ENCODE peak calls at places on chromosomes 4 and X, in nine cellular contexts. F is sigmoid colon, K is T-helper 1 cell, M is fibroblast of the aortic adventitia, J is AG20443, Z is stomach, B is left cardiac atrium, T is NCI-H510A treated with DMSO at 0.1 percent for 48 hours, D is MCF 10A. W is an unnamed sample.
A peak's percentile ranks its signal among the peaks of the same experiment; 100 is the strongest.

GRCh38 chr4:122827258-122827887 is 742 bp downstream of the FGF2 start:
- DNase-seq in B (peak; percentile 63), D (peak; percentile 47), F (peak; percentile 73), M (peak; percentile 50), Z (peak; percentile 26), K (no peak), T (peak; percentile 32), J (peak; percentile 69), W (peak; percentile 5)

GRCh38 chrX:39445336-39445735 is 644.1 kb downstream of the MID1IP1 start:
- DNase-seq in D (peak; percentile 16), T (no peak), K (no peak), M (no peak), F (no peak), B (no peak), J (no peak), Z (peak; percentile 40), W (no peak)

GRCh38 chrX:1144293-1144692 is 68.2 kb downstream of the CRLF2 start:
- DNase-seq in M (no peak), D (no peak), K (no peak), Z (no peak), B (no peak), J (no peak), F (no peak), T (no peak), W (no peak)

GRCh38 chrX:115373308-115373707 is 83.8 kb downstream of the LUZP4 start:
- DNase-seq in F (no peak), K (no peak), T (no peak), B (no peak), Z (no peak), J (no peak), M (no peak), D (no peak), W (no peak)

GRCh38 chr4:185645403-185645802 is 110.1 kb upstream of the PDLIM3 start:
- DNase-seq in T (no peak), Z (no peak), D (no peak), J (no peak), F (no peak), B (no peak), M (no peak), K (no peak), W (no peak)

GRCh38 chr4:20318899-20319291 is 67.2 kb downstream of the SLIT2 start:
- DNase-seq in T (no peak), D (peak; percentile 4), Z (no peak), J (no peak), F (no peak), M (no peak), B (no peak), K (no peak), W (no peak)

GRCh38 chr4:182531555-182532162 is 288.5 kb downstream of the TENM3 start:
- DNase-seq in B (no peak), D (no peak), T (no peak), M (no peak), K (no peak), Z (no peak), J (peak; percentile 25), F (no peak), W (no peak)

GRCh38 chrX:118807151-118808017 is 16.2 kb upstream of the ZCCHC12 start:
- DNase-seq in K (no peak), Z (peak; percentile 35), B (no peak), T (peak; percentile 45), J (peak; percentile 47), F (no peak), M (peak; percentile 61), D (peak; percentile 63), W (peak; percentile 13)

GRCh38 chr4:179225594-179225993 is 1783.4 kb upstream of the AGA start:
- DNase-seq in T (no peak), F (no peak), K (no peak), J (no peak), M (no peak), B (no peak), Z (no peak), D (peak; percentile 46), W (no peak)

GRCh38 chrX:71454222-71454621 is 78.7 kb upstream of the OGT start:
- DNase-seq in Z (no peak), M (peak; percentile 4), F (no peak), J (no peak), K (no peak), B (no peak), T (no peak), D (no peak), W (no peak)

GRCh38 chrX:130084651-130085237 is 25.6 kb downstream of the ELF4 start:
- DNase-seq in M (no peak), K (no peak), D (no peak), F (no peak), B (no peak), Z (no peak), T (no peak), J (no peak), W (no peak)

GRCh38 chrX:143648705-143649104 is 12.8 kb upstream of the SLITRK4 start:
- DNase-seq in K (no peak), T (no peak), J (no peak), Z (no peak), F (no peak), D (peak; percentile 69), B (no peak), M (no peak), W (no peak)

GRCh38 chr4:89745708-89746107 is 91.3 kb downstream of the SNCA start:
- DNase-seq in J (no peak), F (no peak), T (no peak), D (no peak), Z (no peak), K (no peak), M (no peak), B (no peak), W (no peak)

GRCh38 chr4:125265846-125266245 is 48.9 kb upstream of the FAT4 start:
- DNase-seq in M (no peak), J (no peak), T (no peak), Z (no peak), F (no peak), D (no peak), K (no peak), B (no peak), W (no peak)

GRCh38 chrX:13652256-13653021 is 502 bp upstream of the TCEANC start:
- DNase-seq in B (no peak), M (peak; percentile 96), K (no peak), J (peak; percentile 34), T (no peak), D (peak; percentile 76), Z (no peak), F (no peak), W (no peak)

GRCh38 chr4:143282170-143282760 is 54.4 kb upstream of the GAB1 start:
- DNase-seq in Z (no peak), D (no peak), M (peak; percentile 75), B (no peak), K (no peak), J (peak; percentile 26), T (no peak), F (no peak), W (no peak)

GRCh38 chr4:134708616-134709015 is 507.0 kb upstream of the PABPC4L start:
- DNase-seq in F (no peak), B (no peak), Z (no peak), J (no peak), M (no peak), K (no peak), T (no peak), D (peak; percentile 10), W (no peak)

GRCh38 chr4:102713096-102713495 is 47.7 kb downstream of the MANBA start:
- DNase-seq in J (peak; percentile 44), K (no peak), F (no peak), Z (no peak), T (no peak), M (peak; percentile 65), D (no peak), B (no peak), W (no peak)

GRCh38 chrX:48752498-48752897 is 9.0 kb upstream of the GLOD5 start:
- DNase-seq in F (no peak), K (no peak), D (no peak), B (no peak), Z (no peak), J (no peak), M (no peak), T (no peak), W (no peak)

GRCh38 chr4:186693159-186693815 is 30.4 kb downstream of the FAT1 start:
- DNase-seq in F (peak; percentile 81), Z (peak; percentile 76), B (peak; percentile 88), M (peak; percentile 95), J (peak; percentile 90), D (peak; percentile 92), T (no peak), K (no peak), W (no peak)